ENCODE peak calls at places on chromosomes 2 and 18, in six cellular contexts. One of them, this sample, is unnamed. For H3K4me1 and H3K27me3, the result is how much of the 10 kb centered on the place peaks cover.

GRCh38 chr2:236971131-236971850 is 114.4 kb upstream of the COPS8 start:
- DNase-seq in K562: no peak
- DNase-seq in HCT116: no peak
- DNase-seq in H1: no peak
- DNase-seq in GM12878: no peak
- DNase-seq in HepG2: no peak
- DNase-seq in this sample: no peak

GRCh38 chr2:165698621-165698946 is 95.5 kb downstream of the GALNT3 start:
- DNase-seq in K562: peak
- DNase-seq in HCT116: peak
- DNase-seq in H1: no peak
- DNase-seq in GM12878: peak
- DNase-seq in HepG2: peak
- DNase-seq in this sample: peak

GRCh38 chr2:121547646-121548045 is 17.0 kb downstream of the RNU4ATAC start:
- DNase-seq in K562: no peak
- DNase-seq in HCT116: no peak
- DNase-seq in H1: no peak
- DNase-seq in GM12878: peak
- DNase-seq in HepG2: no peak
- DNase-seq in this sample: no peak

GRCh38 chr2:109128466-109129355 is at the start of gene SH3RF3:
- DNase-seq in K562: no peak
- DNase-seq in HCT116: no peak
- DNase-seq in H1: no peak
- DNase-seq in GM12878: no peak
- DNase-seq in HepG2: no peak
- DNase-seq in this sample: no peak

GRCh38 chr2:241901018-241901380 is 31.5 kb downstream of the RTP5 start:
- DNase-seq in K562: no peak
- DNase-seq in HCT116: no peak
- DNase-seq in H1: no peak
- DNase-seq in GM12878: no peak
- DNase-seq in HepG2: no peak
- DNase-seq in this sample: no peak

GRCh38 chr2:54680397-54681032 is 42.9 kb upstream of the EML6 start:
- DNase-seq in K562: no peak
- DNase-seq in HCT116: no peak
- DNase-seq in H1: no peak
- DNase-seq in GM12878: peak
- DNase-seq in HepG2: no peak
- DNase-seq in this sample: no peak

GRCh38 chr2:112588611-112589045 is 4.2 kb downstream of the CHCHD5 start:
- DNase-seq in K562: no peak
- DNase-seq in HCT116: no peak
- DNase-seq in H1: no peak
- DNase-seq in GM12878: no peak
- DNase-seq in HepG2: no peak
- DNase-seq in this sample: no peak

GRCh38 chr2:98084869-98085238 is 2.1 kb upstream of the VWA3B start:
- DNase-seq in K562: no peak
- DNase-seq in HCT116: no peak
- DNase-seq in H1: no peak
- DNase-seq in GM12878: no peak
- DNase-seq in HepG2: peak
- DNase-seq in this sample: no peak

GRCh38 chr2:74991977-74992376 is 33.5 kb downstream of the POLE4 start:
- DNase-seq in K562: peak
- DNase-seq in HCT116: no peak
- DNase-seq in H1: no peak
- DNase-seq in GM12878: no peak
- DNase-seq in HepG2: no peak
- DNase-seq in this sample: no peak

GRCh38 chr2:105261061-105261460 is 19.5 kb downstream of the GPR45 start:
- DNase-seq in K562: peak
- DNase-seq in HCT116: no peak
- DNase-seq in H1: no peak
- DNase-seq in GM12878: no peak
- DNase-seq in HepG2: no peak
- DNase-seq in this sample: no peak

GRCh38 chr2:236311286-236311685 is 47.1 kb upstream of the ASB18 start:
- DNase-seq in K562: no peak
- DNase-seq in HCT116: no peak
- DNase-seq in H1: no peak
- DNase-seq in GM12878: no peak
- DNase-seq in HepG2: no peak
- DNase-seq in this sample: no peak

GRCh38 chr2:200964498-200964897 is 1.0 kb upstream of the ORC2 start:
- DNase-seq in K562: no peak
- DNase-seq in HCT116: no peak
- DNase-seq in H1: no peak
- DNase-seq in GM12878: no peak
- DNase-seq in HepG2: no peak
- DNase-seq in this sample: no peak

GRCh38 chr2:35931115-35931514 is 424.5 kb upstream of the CRIM1 start:
- DNase-seq in K562: no peak
- DNase-seq in HCT116: no peak
- DNase-seq in H1: no peak
- DNase-seq in GM12878: no peak
- DNase-seq in HepG2: no peak
- DNase-seq in this sample: no peak

GRCh38 chr18:67043276-67043675 is 439.4 kb upstream of the CDH19 start:
- DNase-seq in K562: no peak
- DNase-seq in HCT116: no peak
- DNase-seq in H1: no peak
- DNase-seq in GM12878: no peak
- DNase-seq in HepG2: no peak
- DNase-seq in this sample: no peak

GRCh38 chr18:525066-525797 is 24.7 kb upstream of the COLEC12 start:
- DNase-seq in K562: peak
- DNase-seq in HCT116: no peak
- DNase-seq in H1: no peak
- DNase-seq in GM12878: no peak
- DNase-seq in HepG2: no peak
- DNase-seq in this sample: no peak

GRCh38 chr2:168583064-168583709 is 127.1 kb downstream of the CERS6 start:
- DNase-seq in K562: no peak
- DNase-seq in HCT116: no peak
- DNase-seq in H1: no peak
- DNase-seq in GM12878: no peak
- DNase-seq in HepG2: no peak
- DNase-seq in this sample: no peak

GRCh38 chr18:60196818-60197217 is 175.8 kb downstream of the MC4R start:
- DNase-seq in K562: no peak
- DNase-seq in HCT116: no peak
- DNase-seq in H1: no peak
- DNase-seq in GM12878: no peak
- DNase-seq in HepG2: no peak
- DNase-seq in this sample: no peak

GRCh38 chr2:95270541-95271081 is 3.6 kb upstream of the PROM2 start:
- DNase-seq in K562: no peak
- DNase-seq in HCT116: no peak
- DNase-seq in H1: no peak
- DNase-seq in GM12878: no peak
- DNase-seq in HepG2: no peak
- DNase-seq in this sample: no peak

GRCh38 chr2:172972005-172972619 is 103.5 kb upstream of the MAP3K20 start:
- DNase-seq in K562: peak
- DNase-seq in HCT116: peak
- DNase-seq in H1: no peak
- DNase-seq in GM12878: no peak
- DNase-seq in HepG2: peak
- DNase-seq in this sample: peak

GRCh38 chr2:5693288-5694015 is 1.3 kb downstream of the SOX11 start:
- DNase-seq in K562: no peak
- DNase-seq in HCT116: no peak
- DNase-seq in H1: no peak
- DNase-seq in GM12878: no peak
- DNase-seq in HepG2: no peak
- DNase-seq in this sample: no peak

GRCh38 chr2:203830294-203831055 is 37.1 kb upstream of the CTLA4 start:
- DNase-seq in K562: no peak
- DNase-seq in HCT116: no peak
- DNase-seq in H1: no peak
- DNase-seq in GM12878: no peak
- DNase-seq in HepG2: no peak
- DNase-seq in this sample: no peak

GRCh38 chr18:27922780-27923179 is 254.2 kb downstream of the CDH2 start:
- DNase-seq in K562: no peak
- DNase-seq in HCT116: no peak
- DNase-seq in H1: no peak
- DNase-seq in GM12878: no peak
- DNase-seq in HepG2: no peak
- DNase-seq in this sample: no peak

GRCh38 chr2:54176577-54176976 is 61.2 kb downstream of the ACYP2 start:
- DNase-seq in K562: peak
- DNase-seq in HCT116: peak
- DNase-seq in H1: peak
- DNase-seq in GM12878: no peak
- DNase-seq in HepG2: peak
- DNase-seq in this sample: peak

GRCh38 chr2:75142081-75142480 is 57.2 kb downstream of the TACR1 start:
- DNase-seq in K562: no peak
- DNase-seq in HCT116: no peak
- DNase-seq in H1: no peak
- DNase-seq in GM12878: no peak
- DNase-seq in HepG2: no peak
- DNase-seq in this sample: no peak

GRCh38 chr2:56244911-56245530 is 61.2 kb downstream of the CCDC85A start:
- DNase-seq in K562: no peak
- DNase-seq in HCT116: no peak
- DNase-seq in H1: no peak
- DNase-seq in GM12878: no peak
- DNase-seq in HepG2: no peak
- DNase-seq in this sample: no peak

GRCh38 chr2:24276349-24276899 is 83.9 kb downstream of the ITSN2 start:
- DNase-seq in K562: no peak
- DNase-seq in HCT116: no peak
- DNase-seq in H1: no peak
- DNase-seq in GM12878: no peak
- DNase-seq in HepG2: no peak
- DNase-seq in this sample: no peak

GRCh38 chr2:11387100-11387390 is 42.6 kb upstream of the ROCK2 start:
- DNase-seq in K562: no peak
- DNase-seq in HCT116: no peak
- DNase-seq in H1: no peak
- DNase-seq in GM12878: no peak
- DNase-seq in HepG2: no peak
- DNase-seq in this sample: no peak

DNA sequence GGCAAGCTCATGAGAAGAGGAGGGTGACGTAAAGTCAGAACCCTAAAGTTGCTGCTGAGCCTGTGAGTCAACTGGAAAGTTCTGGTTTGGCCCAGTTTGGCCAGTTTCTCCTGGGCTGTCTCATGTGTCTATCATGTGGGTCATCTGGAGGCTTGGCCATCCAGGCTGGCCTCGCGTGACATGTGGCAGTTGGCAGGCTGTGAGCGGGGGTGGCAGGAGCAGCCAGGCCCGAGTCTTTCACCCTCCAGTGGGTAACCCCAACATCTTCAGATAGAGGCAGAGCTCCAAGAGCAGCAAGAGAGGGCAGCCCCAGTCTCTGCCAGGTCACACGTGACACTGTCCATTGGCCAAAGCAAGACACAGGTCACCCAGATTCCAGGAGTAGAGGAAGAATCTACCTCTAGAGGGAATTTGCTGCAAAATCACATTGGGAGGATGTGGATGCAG is 51.5 kb downstream of the FHOD3 start:
- DNase-seq in K562: no peak
- DNase-seq in HCT116: no peak
- DNase-seq in H1: no peak
- DNase-seq in GM12878: no peak
- DNase-seq in HepG2: no peak
- DNase-seq in this sample: no peak
- TF ChIP-seq ZNF274 in K562: no peak
- TF ChIP-seq ZNF274 in HCT116: no peak
- TF ChIP-seq ZNF274 in H1: no peak
- TF ChIP-seq ZNF274 in GM12878: no peak
- TF ChIP-seq ZNF274 in HepG2: no peak
- TF ChIP-seq ZNF274 in this sample: no peak

DNA sequence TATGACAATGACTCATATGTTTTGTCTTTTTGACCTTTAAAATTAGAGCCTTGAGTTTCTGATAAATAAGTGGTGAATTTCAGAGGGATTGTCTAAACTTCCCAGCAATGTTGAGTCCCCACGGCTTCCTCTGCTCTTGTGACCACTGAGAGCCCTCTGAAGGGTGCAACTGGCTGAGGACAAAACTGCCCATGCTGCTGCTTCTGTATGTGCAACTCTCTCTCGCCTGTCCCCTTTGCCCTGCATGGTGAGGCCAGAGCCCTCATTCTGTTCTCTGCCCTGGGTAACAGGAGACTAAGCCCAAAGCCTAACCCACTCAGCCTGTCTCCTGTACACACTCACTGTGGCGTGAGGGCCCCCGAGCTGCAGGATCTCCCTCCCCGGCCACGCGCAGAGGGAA is 52.6 kb upstream of the SLC14A1 start:
- DNase-seq in K562: no peak
- DNase-seq in HCT116: no peak
- DNase-seq in H1: no peak
- DNase-seq in GM12878: no peak
- DNase-seq in HepG2: no peak
- DNase-seq in this sample: no peak
- H3K4me1 ChIP-seq in K562: under half
- H3K4me1 ChIP-seq in HCT116: under half
- H3K4me1 ChIP-seq in H1: under half
- H3K4me1 ChIP-seq in GM12878: under half
- H3K4me1 ChIP-seq in HepG2: under half
- H3K4me1 ChIP-seq in this sample: under half

DNA sequence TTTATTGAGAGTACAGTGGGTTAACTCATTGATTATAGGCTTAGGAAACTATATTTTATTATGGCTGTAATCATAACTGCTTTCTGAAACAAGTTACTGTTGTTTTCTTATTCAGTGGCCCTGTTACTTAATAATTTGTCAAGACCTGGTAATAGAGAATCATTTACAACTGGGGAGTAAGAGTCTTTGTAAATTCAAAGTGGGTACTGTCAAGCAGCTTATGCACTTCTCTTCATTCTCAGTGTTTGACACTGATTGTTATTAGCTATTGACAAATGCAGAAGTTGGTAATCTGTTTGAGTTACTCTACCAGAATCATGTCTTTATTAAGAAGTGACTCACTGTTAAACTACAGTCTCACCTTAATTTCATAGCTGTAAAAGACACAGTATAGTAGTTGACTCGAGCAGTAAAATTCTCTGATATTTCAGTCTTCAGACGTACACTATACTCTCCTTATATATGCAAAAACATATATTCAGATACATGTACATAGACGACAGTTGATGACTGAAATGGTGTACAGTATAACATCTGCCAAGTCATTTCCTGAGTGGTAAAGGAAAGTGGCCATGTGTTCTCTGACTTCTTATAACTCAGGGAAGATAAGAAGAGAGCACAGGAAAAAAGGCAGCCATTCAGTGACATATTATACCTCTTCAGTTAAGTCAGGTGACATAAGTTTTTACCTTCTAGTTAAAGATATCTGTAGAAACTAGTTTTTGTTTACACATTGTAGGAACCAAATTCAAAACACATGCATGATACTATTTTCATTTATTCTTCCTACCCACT is 36.0 kb upstream of the TTC27 start:
- DNase-seq in K562: peak
- DNase-seq in HCT116: no peak
- DNase-seq in H1: no peak
- DNase-seq in GM12878: peak
- DNase-seq in HepG2: no peak
- DNase-seq in this sample: no peak
- H3K27me3 ChIP-seq in K562: under half
- H3K27me3 ChIP-seq in HCT116: under half
- H3K27me3 ChIP-seq in H1: under half
- H3K27me3 ChIP-seq in GM12878: under half
- H3K27me3 ChIP-seq in HepG2: under half
- H3K27me3 ChIP-seq in this sample: under half

GRCh38 chr18:41982942-41983660 is 28.1 kb downstream of the PIK3C3 start:
- DNase-seq in K562: no peak
- DNase-seq in HCT116: no peak
- DNase-seq in H1: no peak
- DNase-seq in GM12878: no peak
- DNase-seq in HepG2: no peak
- DNase-seq in this sample: no peak
- TF ChIP-seq ZNF274 in K562: no peak
- TF ChIP-seq ZNF274 in HCT116: no peak
- TF ChIP-seq ZNF274 in H1: no peak
- TF ChIP-seq ZNF274 in GM12878: no peak
- TF ChIP-seq ZNF274 in HepG2: no peak
- TF ChIP-seq ZNF274 in this sample: no peak